ENCODE peak calls at places on chromosomes 12 and 14, in six cellular contexts. J is left ventricle myocardium inferior, B is body of pancreas, X is Calu3, G is cardiac muscle cell, Z is foreskin fibroblast. C is an unnamed sample.

GRCh38 chr12:49671051-49671765 is 36.0 kb downstream of the FMNL3 start:
- DNase-seq in J (no peak), B (no peak), X (no peak), G (no peak), Z (no peak), C (no peak)

GRCh38 chr12:117679776-117680175 is 289.0 kb downstream of the KSR2 start:
- DNase-seq in J (no peak), B (no peak), X (no peak), G (no peak), Z (peak), C (no peak)

GRCh38 chr14:75452900-75453816 is 25.3 kb downstream of the JDP2 start:
- DNase-seq in J (peak), B (peak), X (peak), G (peak), Z (peak), C (no peak)

GRCh38 chr14:56491299-56492285 is 88.0 kb upstream of the TMEM260 start:
- DNase-seq in J (no peak), B (peak), X (peak), G (peak), Z (peak), C (no peak)

GRCh38 chr12:28569698-28570411 is 379.6 kb downstream of the CCDC91 start:
- DNase-seq in J (no peak), B (no peak), X (peak), G (no peak), Z (peak), C (no peak)

GRCh38 chr14:82642425-82642824 is 1108.8 kb upstream of the SEL1L start:
- DNase-seq in J (no peak), B (peak), X (no peak), G (peak), Z (peak), C (no peak)

GRCh38 chr12:91685917-91686316 is 459.7 kb downstream of the BTG1 start:
- DNase-seq in J (no peak), B (no peak), X (no peak), G (no peak), Z (peak), C (no peak)

GRCh38 chr14:69675877-69676416 is 64.6 kb downstream of the SUSD6 start:
- DNase-seq in J (no peak), B (no peak), X (no peak), G (no peak), Z (no peak), C (no peak)

GRCh38 chr12:497501-498160 is 37.9 kb downstream of the B4GALNT3 start:
- DNase-seq in J (no peak), B (no peak), X (no peak), G (no peak), Z (no peak), C (no peak)

GRCh38 chr14:45526715-45527549 is 273.9 kb upstream of the MIS18BP1 start:
- DNase-seq in J (no peak), B (peak), X (peak), G (peak), Z (no peak), C (peak)

GRCh38 chr12:42104087-42104486 is 40.6 kb downstream of the GXYLT1 start:
- DNase-seq in J (no peak), B (no peak), X (no peak), G (no peak), Z (no peak), C (no peak)

GRCh38 chr12:2034633-2035420 is 18.0 kb upstream of the CACNA1C start:
- DNase-seq in J (peak), B (peak), X (peak), G (peak), Z (peak), C (peak)

GRCh38 chr14:78598046-78598652 is 428.0 kb downstream of the NRXN3 start:
- DNase-seq in J (peak), B (peak), X (peak), G (peak), Z (peak), C (peak)

GRCh38 chr14:23024612-23025075 is 10.1 kb downstream of the PSMB5 start:
- DNase-seq in J (no peak), B (no peak), X (no peak), G (no peak), Z (no peak), C (no peak)

GRCh38 chr12:110689601-110690430 is 901 bp upstream of the HVCN1 start:
- DNase-seq in J (peak), B (no peak), X (peak), G (no peak), Z (peak), C (peak)

GRCh38 chr14:60680511-60680910 is 31.2 kb upstream of the SIX1 start:
- DNase-seq in J (no peak), B (no peak), X (no peak), G (no peak), Z (no peak), C (no peak)

GRCh38 chr12:71014180-71014785 is 93.7 kb upstream of the PTPRR start:
- DNase-seq in J (no peak), B (no peak), X (peak), G (peak), Z (peak), C (no peak)

GRCh38 chr14:59254146-59254910 is 65.9 kb downstream of the DAAM1 start:
- DNase-seq in J (peak), B (peak), X (no peak), G (no peak), Z (peak), C (no peak)

GRCh38 chr14:97970222-97970621 is 1173.0 kb downstream of the VRK1 start:
- DNase-seq in J (no peak), B (no peak), X (no peak), G (no peak), Z (no peak), C (no peak)

GRCh38 chr14:50003213-50004021 is 110.5 kb downstream of the ARF6 start:
- DNase-seq in J (peak), B (peak), X (peak), G (peak), Z (peak), C (peak)

GRCh38 chr14:70392676-70393075 is 24.2 kb downstream of the SYNJ2BP start:
- DNase-seq in J (no peak), B (no peak), X (no peak), G (no peak), Z (peak), C (no peak)

GRCh38 chr14:23402296-23403138 is 5.6 kb downstream of the MYH6 start:
- DNase-seq in J (peak), B (no peak), X (no peak), G (peak), Z (no peak), C (no peak)

GRCh38 chr14:86626530-86626929 is 1096.6 kb downstream of the FLRT2 start:
- DNase-seq in J (no peak), B (no peak), X (no peak), G (no peak), Z (no peak), C (no peak)

GRCh38 chr12:108633534-108634224 is at the start of gene SELPLG:
- DNase-seq in J (peak), B (peak), X (no peak), G (no peak), Z (no peak), C (no peak)

DNA sequence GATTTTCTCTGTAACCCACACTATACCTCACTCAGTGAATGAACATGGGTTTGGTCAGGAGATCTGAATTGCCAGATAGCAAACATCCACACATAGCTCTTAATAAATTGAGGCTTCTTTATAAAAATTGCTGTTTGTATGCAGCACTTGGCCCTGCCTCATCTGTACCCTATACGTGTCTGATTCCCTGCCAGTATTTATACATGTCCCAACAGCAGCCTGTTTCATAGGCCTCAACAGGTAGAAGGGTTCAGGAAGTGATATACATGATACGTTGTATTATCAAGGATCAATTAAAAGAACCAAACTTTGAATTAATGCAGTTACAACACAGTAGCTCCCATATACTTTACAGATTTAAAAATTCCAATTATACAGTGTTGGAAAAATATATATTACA is 32.3 kb downstream of the RASSF9 start:
- DNase-seq in J (no peak), B (no peak), X (no peak), G (no peak), Z (no peak), C (no peak)
- TF ChIP-seq CTCF in J (no peak), B (no peak), X (no peak), G (no peak), Z (no peak), C (no peak)

DNA sequence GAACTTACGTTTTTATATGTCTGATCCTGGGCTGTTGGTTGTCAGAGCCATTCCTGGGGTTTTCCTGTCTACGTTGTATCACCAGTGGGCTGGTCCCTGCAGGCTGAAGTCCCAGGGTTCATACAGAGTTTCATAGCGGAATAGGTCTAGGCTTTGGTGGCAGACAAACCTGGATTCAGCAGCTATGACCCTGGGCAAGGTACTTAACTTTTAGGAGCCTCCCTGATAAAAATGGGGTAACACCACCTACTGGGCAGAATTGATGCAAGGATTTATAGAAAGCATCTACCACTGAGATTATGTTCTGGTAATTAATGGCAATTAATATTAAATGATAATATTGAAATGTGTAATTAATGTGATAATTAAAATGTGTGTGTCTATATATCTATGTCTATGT is 141.2 kb downstream of the SYNE2 start:
- DNase-seq in J (no peak), B (no peak), X (no peak), G (no peak), Z (peak), C (no peak)
- TF ChIP-seq CTCF in J (peak), B (peak), X (no peak), G (peak), Z (peak), C (peak)

GRCh38 chr12:131233737-131234474 is 280.2 kb downstream of the ADGRD1 start:
- DNase-seq in J (no peak), B (no peak), X (peak), G (no peak), Z (no peak), C (no peak)

GRCh38 chr12:131231194-131231980 is 277.7 kb downstream of the ADGRD1 start:
- DNase-seq in J (no peak), B (no peak), X (no peak), G (no peak), Z (no peak), C (no peak)

GRCh38 chr12:131230340-131231099 is 276.8 kb downstream of the ADGRD1 start:
- DNase-seq in J (no peak), B (no peak), X (no peak), G (no peak), Z (no peak), C (no peak)

GRCh38 chr12:131226345-131227265 is 272.9 kb downstream of the ADGRD1 start:
- DNase-seq in J (no peak), B (no peak), X (no peak), G (no peak), Z (no peak), C (no peak)

DNA sequence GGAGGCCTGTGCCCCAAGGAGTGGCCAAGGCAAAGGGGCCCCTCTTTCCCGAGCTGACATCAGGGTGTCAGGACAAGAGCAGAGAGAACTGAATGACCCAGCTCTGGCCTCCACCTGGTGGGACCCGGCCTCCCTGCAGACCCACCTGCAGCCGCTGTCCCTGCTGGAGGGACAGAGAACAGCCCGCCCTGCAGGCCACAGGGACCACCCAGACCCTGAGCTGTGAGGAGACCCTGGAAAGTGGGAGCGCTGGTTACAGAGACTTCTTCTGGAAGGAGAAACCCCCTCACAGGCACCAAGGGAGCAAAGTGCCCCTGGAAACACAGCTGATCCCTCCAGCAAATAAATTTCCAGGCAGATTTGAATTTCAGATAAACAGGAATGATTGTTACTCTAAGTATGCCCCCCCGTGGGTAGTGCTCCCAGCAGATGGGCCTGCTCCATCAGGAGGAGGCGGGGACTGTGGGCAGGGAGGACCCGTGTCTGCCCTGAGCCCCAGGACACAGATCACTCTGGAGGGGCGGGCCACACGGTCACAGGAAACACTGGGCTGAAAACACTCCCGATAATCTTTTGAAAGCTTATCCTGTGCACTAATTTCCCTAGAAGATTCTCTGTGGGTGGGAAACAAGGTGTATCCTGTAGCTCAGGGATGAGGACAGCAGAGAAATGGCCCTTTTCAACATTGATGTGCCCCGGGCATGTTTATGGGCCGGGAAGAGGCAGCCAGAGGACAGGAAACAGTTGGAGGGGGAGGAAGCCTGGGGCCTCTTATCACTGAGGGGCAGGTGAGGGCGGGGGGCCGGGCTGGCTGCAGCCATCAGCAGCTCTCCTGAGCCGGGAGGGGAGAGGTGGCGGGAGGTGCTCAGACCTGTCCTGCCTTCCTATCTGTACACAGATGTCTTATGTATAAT is 276.0 kb downstream of the ADGRD1 start:
- DNase-seq in J (peak), B (no peak), X (no peak), G (peak), Z (no peak), C (no peak)
- TF ChIP-seq CTCF in J (no peak), B (no peak), X (no peak), G (no peak), Z (no peak), C (no peak)

DNA sequence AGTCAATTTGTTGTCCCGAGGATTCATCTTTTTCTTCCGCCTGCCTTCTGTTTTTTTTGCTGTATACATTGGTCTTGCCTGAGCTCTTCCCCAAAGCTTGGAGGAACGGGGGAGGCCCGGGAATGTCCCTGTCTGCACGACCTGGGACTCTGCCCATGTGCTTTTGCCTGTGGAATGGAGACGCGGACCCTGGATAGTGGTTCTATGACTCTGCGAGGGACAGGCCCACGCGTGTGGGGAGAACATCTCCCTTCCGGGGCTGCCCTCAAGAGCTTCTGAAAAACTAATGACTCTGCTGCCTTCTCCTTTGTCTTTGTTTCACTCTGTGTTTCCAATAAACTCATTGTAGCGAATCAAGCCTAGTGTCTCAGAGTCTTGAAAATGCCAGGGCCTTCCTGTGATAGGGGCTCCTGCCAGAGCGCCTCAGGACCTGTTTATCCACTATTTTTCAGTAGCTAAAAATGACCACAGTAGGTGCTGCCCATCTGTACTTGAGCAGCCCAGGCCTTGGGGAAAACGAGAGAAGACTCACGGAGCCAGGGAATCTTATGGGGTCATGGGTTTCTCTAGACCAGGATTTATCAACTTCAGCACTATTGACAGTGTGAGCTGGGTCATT is 12.3 kb downstream of the KRT83 start:
- DNase-seq in J (no peak), B (no peak), X (no peak), G (no peak), Z (no peak), C (no peak)
- TF ChIP-seq CTCF in J (no peak), B (no peak), X (no peak), G (no peak), Z (no peak), C (no peak)

GRCh38 chr12:120599672-120600537 is 18.7 kb upstream of the POP5 start:
- DNase-seq in J (no peak), B (no peak), X (no peak), G (no peak), Z (no peak), C (peak)
- TF ChIP-seq CTCF in J (no peak), B (no peak), X (no peak), G (no peak), Z (no peak), C (no peak)

DNA sequence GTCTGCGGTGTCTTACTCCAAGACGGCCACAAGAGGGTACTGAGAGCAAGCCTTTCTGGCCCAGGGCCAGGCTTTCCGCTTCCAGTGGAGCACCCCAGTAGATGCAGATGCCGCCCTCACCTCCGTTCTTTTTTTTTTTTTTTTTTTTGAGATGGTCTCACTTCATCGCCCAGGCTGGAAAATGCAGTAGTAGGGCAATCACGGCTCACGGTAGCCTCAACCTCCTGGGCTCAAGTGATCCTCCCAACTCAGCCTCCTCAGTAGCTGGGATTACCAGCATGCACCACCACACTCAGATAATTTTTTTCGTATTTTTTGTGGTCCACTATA is 5.6 kb upstream of the LBHD2 start:
- DNase-seq in J (peak), B (peak), X (peak), G (peak), Z (peak), C (peak)
- TF ChIP-seq CTCF in J (peak), B (peak), X (peak), G (peak), Z (peak), C (peak)

GRCh38 chr14:47539065-47539464 is 136.3 kb downstream of the MDGA2 start:
- DNase-seq in J (no peak), B (no peak), X (peak), G (peak), Z (no peak), C (no peak)
- TF ChIP-seq CTCF in J (peak), B (no peak), X (no peak), G (peak), Z (no peak), C (peak)

GRCh38 chr14:21997300-21997699 is 323.7 kb upstream of the OR4E1 start:
- DNase-seq in J (no peak), B (no peak), X (peak), G (peak), Z (no peak), C (no peak)
- TF ChIP-seq CTCF in J (peak), B (no peak), X (no peak), G (peak), Z (no peak), C (peak)

DNA sequence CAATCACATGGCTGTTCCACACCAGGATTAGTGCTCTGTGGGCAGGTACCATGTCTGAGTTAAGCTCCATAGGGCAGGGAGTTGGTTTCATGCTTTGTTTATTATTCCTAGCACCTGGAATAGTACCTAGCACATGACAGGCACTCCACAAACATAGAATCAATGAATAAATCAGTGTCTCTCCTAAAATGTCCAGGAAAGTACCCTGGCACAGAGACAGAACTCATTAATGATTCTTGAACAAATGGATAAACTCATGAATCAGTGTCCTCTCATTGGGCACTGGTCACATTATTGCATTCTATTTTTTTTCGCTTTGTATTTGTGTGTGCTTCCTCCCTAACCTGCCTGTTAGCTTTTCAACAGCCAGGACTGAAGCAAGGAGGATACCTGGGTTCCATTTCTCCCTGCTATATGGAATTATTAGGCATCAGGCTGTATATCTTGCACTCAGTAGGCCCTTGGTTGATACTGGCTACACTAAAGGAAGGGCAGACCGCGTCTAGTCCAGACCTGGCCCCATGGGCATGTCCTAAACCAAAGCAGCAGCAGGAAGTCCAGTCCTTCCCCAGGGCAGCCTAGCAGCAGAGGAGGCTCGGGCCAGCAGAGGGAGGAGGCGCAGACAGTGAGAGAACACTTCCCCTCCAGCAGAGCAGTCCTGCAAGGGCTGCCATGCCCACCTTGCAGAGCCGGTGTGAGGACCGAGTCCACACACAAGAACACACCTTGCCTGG is 18.4 kb downstream of the HDAC7 start:
- DNase-seq in J (peak), B (no peak), X (no peak), G (no peak), Z (peak), C (no peak)
- TF ChIP-seq CTCF in J (peak), B (peak), X (no peak), G (peak), Z (peak), C (no peak)